ENCODE peak calls at places on chromosomes 2 and 18, in seven cellular contexts. F, V, M, D, P, K and C are unnamed samples.
A peak's percentile ranks its signal among the peaks of the same experiment; 100 is the strongest.

GRCh38 chr2:226802573-226802972 is 3.0 kb upstream of the IRS1 start:
- DNase-seq in F (no peak), V (peak; percentile 56), M (no peak), D (no peak), P (peak; percentile 79), K (no peak), C (no peak)

GRCh38 chr2:134469516-134470115 is 215.7 kb downstream of the MGAT5 start:
- DNase-seq in F (no peak), V (no peak), M (no peak), D (peak; percentile 10), P (no peak), K (no peak), C (no peak)

GRCh38 chr2:28155627-28156026 is 237.0 kb upstream of the FOSL2 start:
- DNase-seq in F (no peak), V (no peak), M (no peak), D (no peak), P (peak; percentile 66), K (no peak), C (no peak)

GRCh38 chr2:166068981-166069380 is 58.8 kb downstream of the SCN1A start:
- DNase-seq in F (no peak), V (no peak), M (no peak), D (no peak), P (no peak), K (no peak), C (no peak)

GRCh38 chr2:165141601-165142000 is 62.2 kb downstream of the SCN3A start:
- DNase-seq in F (no peak), V (no peak), M (no peak), D (no peak), P (peak; percentile 11), K (no peak), C (no peak)

GRCh38 chr18:26961805-26962204 is 96.3 kb upstream of the AQP4 start:
- DNase-seq in F (no peak), V (no peak), M (no peak), D (no peak), P (no peak), K (no peak), C (no peak)

GRCh38 chr18:75454022-75454795 is 26.7 kb upstream of the SMIM21 start:
- DNase-seq in F (no peak), V (no peak), M (no peak), D (no peak), P (no peak), K (no peak), C (no peak)

GRCh38 chr2:67289921-67290371 is 107.2 kb upstream of the ETAA1 start:
- DNase-seq in F (no peak), V (peak; percentile 50), M (no peak), D (no peak), P (no peak), K (no peak), C (no peak)

GRCh38 chr2:55581875-55582547 is 35.4 kb downstream of the PPP4R3B start:
- DNase-seq in F (no peak), V (no peak), M (no peak), D (no peak), P (no peak), K (no peak), C (peak; percentile 70)

GRCh38 chr2:66013456-66013855 is 421.5 kb upstream of the MEIS1 start:
- DNase-seq in F (no peak), V (no peak), M (no peak), D (no peak), P (no peak), K (no peak), C (no peak)

GRCh38 chr2:46508312-46508711 is 28.9 kb downstream of the TMEM247 start:
- DNase-seq in F (no peak), V (no peak), M (no peak), D (no peak), P (no peak), K (no peak), C (no peak)

GRCh38 chr2:41970898-41971660 is 76.7 kb upstream of the PKDCC start:
- DNase-seq in F (no peak), V (no peak), M (no peak), D (no peak), P (no peak), K (no peak), C (no peak)

GRCh38 chr2:105329561-105330495 is at the start of gene TGFBRAP1:
- DNase-seq in F (peak; percentile 37), V (no peak), M (no peak), D (peak; percentile 71), P (peak; percentile 71), K (peak; percentile 57), C (no peak)

GRCh38 chr2:18301421-18302139 is 258.9 kb downstream of the RDH14 start:
- DNase-seq in F (no peak), V (no peak), M (no peak), D (no peak), P (no peak), K (no peak), C (no peak)

DNA sequence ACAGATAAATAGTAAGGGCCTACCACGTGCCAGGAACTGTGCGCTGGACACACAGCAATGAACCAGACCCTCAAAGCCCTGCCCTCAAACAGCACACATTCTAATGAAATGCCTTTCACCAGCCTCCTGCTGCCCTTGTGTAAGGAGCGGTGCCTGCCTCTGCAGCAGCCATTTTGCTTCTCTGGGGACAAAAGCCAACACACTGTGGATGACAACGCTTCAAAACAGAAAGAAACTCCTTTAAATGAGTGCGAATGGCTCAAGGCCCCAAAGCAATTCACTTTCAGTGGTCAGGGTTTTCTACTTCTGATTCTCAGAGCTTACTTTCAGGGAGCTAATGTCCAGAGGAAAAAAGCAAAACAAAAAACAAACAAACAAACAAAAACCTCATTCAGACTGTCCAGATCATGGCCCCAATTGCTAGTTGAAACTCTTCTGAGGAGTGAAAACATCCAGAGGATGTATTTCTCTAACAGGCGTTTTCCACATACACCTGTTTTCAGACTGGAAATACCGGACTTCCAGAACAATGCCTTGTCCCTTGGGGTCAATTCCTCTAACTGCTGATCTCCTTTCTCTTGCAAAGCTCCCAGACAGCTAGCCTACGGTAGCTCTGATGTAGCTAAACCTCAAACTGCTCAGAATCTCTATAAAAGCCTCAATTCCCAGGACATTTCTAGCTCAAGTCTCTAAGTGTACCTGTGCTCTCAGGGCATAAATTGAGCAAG is 323.3 kb upstream of the ZNF521 start:
- DNase-seq in F (no peak), V (no peak), M (no peak), D (no peak), P (peak; percentile 83), K (no peak), C (no peak)
- H3K4me3 ChIP-seq in F (no peak overlapping the region), V (no peak overlapping the region), M (no peak overlapping the region), D (no peak overlapping the region), P (peak overlapping the region; percentile 12), K (no peak overlapping the region), C (no peak overlapping the region)

DNA sequence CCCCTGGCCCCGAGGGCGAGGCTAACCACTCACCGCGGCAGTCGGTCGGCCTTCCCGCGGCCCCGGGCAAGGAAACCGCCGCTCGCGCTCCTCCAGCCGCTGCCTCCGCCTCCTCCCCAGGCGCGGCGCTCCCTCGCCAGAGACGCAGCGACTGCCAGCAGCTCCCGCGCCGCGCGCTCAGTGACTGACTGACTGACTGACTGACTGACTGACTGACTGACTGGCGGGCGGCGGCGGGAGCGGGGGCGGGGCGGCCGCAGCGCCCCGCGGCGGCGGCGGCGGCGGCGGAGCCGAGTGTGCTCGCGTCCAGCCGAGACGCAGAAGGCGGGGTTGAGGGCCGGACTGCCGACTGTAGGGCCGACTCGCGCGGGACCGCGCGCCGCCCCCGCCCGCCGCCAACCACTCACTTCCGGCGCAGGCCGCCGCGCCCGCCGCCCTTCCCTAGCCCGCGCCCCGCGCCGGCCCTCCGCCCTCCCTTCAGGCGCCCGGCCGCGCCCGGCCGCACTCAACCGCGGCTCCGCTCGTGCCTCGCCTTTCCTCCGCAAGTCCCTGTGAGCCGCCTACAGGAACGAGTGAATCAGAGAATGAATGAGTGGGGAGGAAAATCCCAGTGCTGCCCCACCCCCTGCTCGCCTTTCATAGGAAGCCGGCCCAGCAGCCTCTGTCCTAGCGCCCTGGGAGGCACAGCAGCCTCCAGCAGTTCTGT is at the start of gene RAPH1:
- DNase-seq in F (peak; percentile 90), V (peak; percentile 87), M (peak; percentile 88), D (peak; percentile 87), P (peak; percentile 87), K (peak; percentile 49), C (peak; percentile 68)
- H3K4me3 ChIP-seq in F (peak within 1 kb of the TSS; percentile 84), V (peak within 1 kb of the TSS; percentile 90), M (peak within 1 kb of the TSS; percentile 100), D (peak within 1 kb of the TSS; percentile 94), P (peak within 1 kb of the TSS; percentile 87), K (peak within 1 kb of the TSS; percentile 50), C (peak within 1 kb of the TSS; percentile 77)

GRCh38 chr2:64750001-64750816 is 96.5 kb upstream of the SERTAD2 start:
- DNase-seq in F (peak; percentile 78), V (peak; percentile 30), M (peak; percentile 67), D (peak; percentile 58), P (peak; percentile 35), K (peak; percentile 36), C (peak; percentile 50)

GRCh38 chr2:64748561-64748960 is 94.8 kb upstream of the SERTAD2 start:
- DNase-seq in F (no peak), V (no peak), M (no peak), D (no peak), P (no peak), K (no peak), C (no peak)

GRCh38 chr2:64748147-64748546 is 94.4 kb upstream of the SERTAD2 start:
- DNase-seq in F (no peak), V (no peak), M (no peak), D (no peak), P (no peak), K (no peak), C (no peak)

GRCh38 chr2:64750817-64751285 is 97.1 kb upstream of the SERTAD2 start:
- DNase-seq in F (no peak), V (peak; percentile 99), M (peak; percentile 98), D (peak; percentile 99), P (peak; percentile 98), K (peak; percentile 98), C (peak; percentile 100)

GRCh38 chr2:64749446-64749845 is 95.7 kb upstream of the SERTAD2 start:
- DNase-seq in F (no peak), V (no peak), M (no peak), D (no peak), P (no peak), K (no peak), C (no peak)
- H3K4me3 ChIP-seq in F (peak overlapping the region; percentile 86), V (peak overlapping the region; percentile 83), M (peak overlapping the region; percentile 46), D (peak overlapping the region; percentile 73), P (peak overlapping the region; percentile 95), K (peak overlapping the region; percentile 86), C (peak overlapping the region; percentile 73)

GRCh38 chr18:655445-655844 is 2.0 kb upstream of the TYMS start:
- DNase-seq in F (no peak), V (no peak), M (no peak), D (no peak), P (no peak), K (no peak), C (no peak)
- H3K4me3 ChIP-seq in F (no peak overlapping the region), V (no peak overlapping the region), M (no peak overlapping the region), D (no peak overlapping the region), P (no peak overlapping the region), K (no peak overlapping the region), C (no peak overlapping the region)

GRCh38 chr2:241638940-241639339 is 1.4 kb downstream of the ATG4B start:
- DNase-seq in F (no peak), V (no peak), M (no peak), D (no peak), P (no peak), K (no peak), C (no peak)
- H3K4me3 ChIP-seq in F (no peak overlapping the region), V (no peak overlapping the region), M (no peak overlapping the region), D (no peak overlapping the region), P (peak overlapping the region; percentile 98), K (no peak overlapping the region), C (peak overlapping the region; percentile 95)